ENCODE peak calls at places on chromosomes 3 and 15, in nine cellular contexts. One of them, this sample, is unnamed.

GRCh38 chr3:71130516-71131384 is 452.8 kb downstream of the FOXP1 start:
- DNase-seq in heart right ventricle: peak; percentile 33
- DNase-seq in bronchial epithelial cell: peak; percentile 59
- DNase-seq in GM23338: peak; percentile 70
- DNase-seq in A673: peak; percentile 55
- DNase-seq in DND-41: peak; percentile 83
- DNase-seq in cardiac fibroblast: peak; percentile 88
- DNase-seq in colonic mucosa: peak; percentile 82
- DNase-seq in cardiac muscle cell: peak; percentile 51
- DNase-seq in this sample: peak; percentile 51

GRCh38 chr3:183586477-183586876 is 31.0 kb upstream of the KLHL6 start:
- DNase-seq in heart right ventricle: no peak
- DNase-seq in bronchial epithelial cell: no peak
- DNase-seq in GM23338: no peak
- DNase-seq in A673: no peak
- DNase-seq in DND-41: no peak
- DNase-seq in cardiac fibroblast: no peak
- DNase-seq in colonic mucosa: no peak
- DNase-seq in cardiac muscle cell: no peak
- DNase-seq in this sample: no peak

GRCh38 chr3:42377681-42378080 is 32.7 kb downstream of the LYZL4 start:
- DNase-seq in heart right ventricle: no peak
- DNase-seq in bronchial epithelial cell: no peak
- DNase-seq in GM23338: no peak
- DNase-seq in A673: no peak
- DNase-seq in DND-41: no peak
- DNase-seq in cardiac fibroblast: no peak
- DNase-seq in colonic mucosa: no peak
- DNase-seq in cardiac muscle cell: no peak
- DNase-seq in this sample: no peak

GRCh38 chr3:188948658-188949400 is 222.9 kb upstream of the TPRG1 start:
- DNase-seq in heart right ventricle: no peak
- DNase-seq in bronchial epithelial cell: peak; percentile 83
- DNase-seq in GM23338: no peak
- DNase-seq in A673: peak; percentile 54
- DNase-seq in DND-41: no peak
- DNase-seq in cardiac fibroblast: peak; percentile 99
- DNase-seq in colonic mucosa: no peak
- DNase-seq in cardiac muscle cell: no peak
- DNase-seq in this sample: no peak

GRCh38 chr15:62240697-62241096 is 75.6 kb upstream of the C2CD4B start:
- DNase-seq in heart right ventricle: no peak
- DNase-seq in bronchial epithelial cell: no peak
- DNase-seq in GM23338: no peak
- DNase-seq in A673: no peak
- DNase-seq in DND-41: no peak
- DNase-seq in cardiac fibroblast: no peak
- DNase-seq in colonic mucosa: no peak
- DNase-seq in cardiac muscle cell: no peak
- DNase-seq in this sample: peak; percentile 34

GRCh38 chr3:86774082-86774691 is 216.8 kb downstream of the VGLL3 start:
- DNase-seq in heart right ventricle: no peak
- DNase-seq in bronchial epithelial cell: peak; percentile 51
- DNase-seq in GM23338: peak; percentile 52
- DNase-seq in A673: peak; percentile 63
- DNase-seq in DND-41: no peak
- DNase-seq in cardiac fibroblast: peak; percentile 73
- DNase-seq in colonic mucosa: no peak
- DNase-seq in cardiac muscle cell: peak; percentile 52
- DNase-seq in this sample: peak; percentile 14

GRCh38 chr3:195441476-195441970 is 1.3 kb downstream of the ACAP2 start:
- DNase-seq in heart right ventricle: no peak
- DNase-seq in bronchial epithelial cell: no peak
- DNase-seq in GM23338: no peak
- DNase-seq in A673: peak; percentile 42
- DNase-seq in DND-41: no peak
- DNase-seq in cardiac fibroblast: no peak
- DNase-seq in colonic mucosa: no peak
- DNase-seq in cardiac muscle cell: no peak
- DNase-seq in this sample: no peak

GRCh38 chr3:192917508-192918274 is at the start of gene MB21D2:
- DNase-seq in heart right ventricle: peak; percentile 86
- DNase-seq in bronchial epithelial cell: peak; percentile 65
- DNase-seq in GM23338: peak; percentile 74
- DNase-seq in A673: peak; percentile 91
- DNase-seq in DND-41: peak; percentile 14
- DNase-seq in cardiac fibroblast: peak; percentile 87
- DNase-seq in colonic mucosa: peak; percentile 76
- DNase-seq in cardiac muscle cell: peak; percentile 75
- DNase-seq in this sample: peak; percentile 90

GRCh38 chr15:58190419-58190818 is 52.2 kb downstream of the AQP9 start:
- DNase-seq in heart right ventricle: no peak
- DNase-seq in bronchial epithelial cell: peak; percentile 66
- DNase-seq in GM23338: no peak
- DNase-seq in A673: no peak
- DNase-seq in DND-41: no peak
- DNase-seq in cardiac fibroblast: no peak
- DNase-seq in colonic mucosa: no peak
- DNase-seq in cardiac muscle cell: no peak
- DNase-seq in this sample: no peak

GRCh38 chr3:15638193-15638890 is 36.8 kb downstream of the BTD start:
- DNase-seq in heart right ventricle: no peak
- DNase-seq in bronchial epithelial cell: peak; percentile 46
- DNase-seq in GM23338: no peak
- DNase-seq in A673: no peak
- DNase-seq in DND-41: no peak
- DNase-seq in cardiac fibroblast: peak; percentile 77
- DNase-seq in colonic mucosa: no peak
- DNase-seq in cardiac muscle cell: no peak
- DNase-seq in this sample: peak; percentile 56
- TF ChIP-seq CTCF in heart right ventricle: no peak
- TF ChIP-seq CTCF in bronchial epithelial cell: no peak
- TF ChIP-seq CTCF in GM23338: no peak
- TF ChIP-seq CTCF in A673: no peak
- TF ChIP-seq CTCF in DND-41: no peak
- TF ChIP-seq CTCF in cardiac fibroblast: no peak
- TF ChIP-seq CTCF in colonic mucosa: no peak
- TF ChIP-seq CTCF in cardiac muscle cell: no peak
- TF ChIP-seq CTCF in this sample: no peak

GRCh38 chr3:129281726-129282125 is 3.1 kb downstream of the HMCES start:
- DNase-seq in heart right ventricle: no peak
- DNase-seq in bronchial epithelial cell: no peak
- DNase-seq in GM23338: no peak
- DNase-seq in A673: no peak
- DNase-seq in DND-41: no peak
- DNase-seq in cardiac fibroblast: no peak
- DNase-seq in colonic mucosa: no peak
- DNase-seq in cardiac muscle cell: no peak
- DNase-seq in this sample: no peak
- H3K4me3 ChIP-seq in heart right ventricle: no peak overlapping the region
- H3K4me3 ChIP-seq in bronchial epithelial cell: no peak overlapping the region
- H3K4me3 ChIP-seq in GM23338: no peak overlapping the region
- H3K4me3 ChIP-seq in A673: no peak overlapping the region
- H3K4me3 ChIP-seq in DND-41: no peak overlapping the region
- H3K4me3 ChIP-seq in cardiac fibroblast: no peak overlapping the region
- H3K4me3 ChIP-seq in colonic mucosa: no peak overlapping the region
- H3K4me3 ChIP-seq in cardiac muscle cell: no peak overlapping the region
- H3K4me3 ChIP-seq in this sample: no peak overlapping the region

GRCh38 chr3:57126244-57126643 is 38.9 kb downstream of the IL17RD start:
- DNase-seq in heart right ventricle: no peak
- DNase-seq in bronchial epithelial cell: no peak
- DNase-seq in GM23338: peak; percentile 91
- DNase-seq in A673: no peak
- DNase-seq in DND-41: no peak
- DNase-seq in cardiac fibroblast: no peak
- DNase-seq in colonic mucosa: no peak
- DNase-seq in cardiac muscle cell: peak; percentile 43
- DNase-seq in this sample: no peak
- TF ChIP-seq CTCF in heart right ventricle: no peak
- TF ChIP-seq CTCF in bronchial epithelial cell: no peak
- TF ChIP-seq CTCF in GM23338: peak; percentile 16
- TF ChIP-seq CTCF in A673: no peak
- TF ChIP-seq CTCF in DND-41: no peak
- TF ChIP-seq CTCF in cardiac fibroblast: no peak
- TF ChIP-seq CTCF in colonic mucosa: no peak
- TF ChIP-seq CTCF in cardiac muscle cell: no peak
- TF ChIP-seq CTCF in this sample: no peak

GRCh38 chr3:141094851-141095545 is 43.9 kb downstream of the SPSB4 start:
- DNase-seq in heart right ventricle: peak; percentile 68
- DNase-seq in bronchial epithelial cell: no peak
- DNase-seq in GM23338: no peak
- DNase-seq in A673: peak; percentile 93
- DNase-seq in DND-41: no peak
- DNase-seq in cardiac fibroblast: peak; percentile 72
- DNase-seq in colonic mucosa: peak; percentile 40
- DNase-seq in cardiac muscle cell: no peak
- DNase-seq in this sample: no peak
- H3K4me3 ChIP-seq in heart right ventricle: peak overlapping the region; percentile 38
- H3K4me3 ChIP-seq in bronchial epithelial cell: no peak overlapping the region
- H3K4me3 ChIP-seq in GM23338: no peak overlapping the region
- H3K4me3 ChIP-seq in A673: peak overlapping the region; percentile 11
- H3K4me3 ChIP-seq in DND-41: no peak overlapping the region
- H3K4me3 ChIP-seq in cardiac fibroblast: peak overlapping the region; percentile 21
- H3K4me3 ChIP-seq in colonic mucosa: no peak overlapping the region
- H3K4me3 ChIP-seq in cardiac muscle cell: no peak overlapping the region
- H3K4me3 ChIP-seq in this sample: no peak overlapping the region

GRCh38 chr3:127092368-127092767 is 100.6 kb upstream of the PRR23E start:
- DNase-seq in heart right ventricle: no peak
- DNase-seq in bronchial epithelial cell: no peak
- DNase-seq in GM23338: no peak
- DNase-seq in A673: no peak
- DNase-seq in DND-41: no peak
- DNase-seq in cardiac fibroblast: no peak
- DNase-seq in colonic mucosa: no peak
- DNase-seq in cardiac muscle cell: no peak
- DNase-seq in this sample: no peak

GRCh38 chr3:127091376-127091775 is 101.6 kb upstream of the PRR23E start:
- DNase-seq in heart right ventricle: no peak
- DNase-seq in bronchial epithelial cell: no peak
- DNase-seq in GM23338: no peak
- DNase-seq in A673: no peak
- DNase-seq in DND-41: peak; percentile 68
- DNase-seq in cardiac fibroblast: no peak
- DNase-seq in colonic mucosa: no peak
- DNase-seq in cardiac muscle cell: no peak
- DNase-seq in this sample: no peak

GRCh38 chr3:127093312-127093711 is 99.6 kb upstream of the PRR23E start:
- DNase-seq in heart right ventricle: no peak
- DNase-seq in bronchial epithelial cell: no peak
- DNase-seq in GM23338: no peak
- DNase-seq in A673: no peak
- DNase-seq in DND-41: no peak
- DNase-seq in cardiac fibroblast: no peak
- DNase-seq in colonic mucosa: no peak
- DNase-seq in cardiac muscle cell: no peak
- DNase-seq in this sample: no peak

GRCh38 chr3:127090218-127091160 is 102.4 kb upstream of the PRR23E start:
- DNase-seq in heart right ventricle: no peak
- DNase-seq in bronchial epithelial cell: no peak
- DNase-seq in GM23338: no peak
- DNase-seq in A673: no peak
- DNase-seq in DND-41: no peak
- DNase-seq in cardiac fibroblast: no peak
- DNase-seq in colonic mucosa: no peak
- DNase-seq in cardiac muscle cell: no peak
- DNase-seq in this sample: no peak

GRCh38 chr3:127092776-127093175 is 100.2 kb upstream of the PRR23E start:
- DNase-seq in heart right ventricle: no peak
- DNase-seq in bronchial epithelial cell: no peak
- DNase-seq in GM23338: no peak
- DNase-seq in A673: no peak
- DNase-seq in DND-41: no peak
- DNase-seq in cardiac fibroblast: no peak
- DNase-seq in colonic mucosa: no peak
- DNase-seq in cardiac muscle cell: no peak
- DNase-seq in this sample: no peak
- TF ChIP-seq CTCF in heart right ventricle: no peak
- TF ChIP-seq CTCF in bronchial epithelial cell: no peak
- TF ChIP-seq CTCF in GM23338: no peak
- TF ChIP-seq CTCF in A673: no peak
- TF ChIP-seq CTCF in DND-41: no peak
- TF ChIP-seq CTCF in cardiac fibroblast: no peak
- TF ChIP-seq CTCF in colonic mucosa: no peak
- TF ChIP-seq CTCF in cardiac muscle cell: no peak
- TF ChIP-seq CTCF in this sample: no peak

DNA sequence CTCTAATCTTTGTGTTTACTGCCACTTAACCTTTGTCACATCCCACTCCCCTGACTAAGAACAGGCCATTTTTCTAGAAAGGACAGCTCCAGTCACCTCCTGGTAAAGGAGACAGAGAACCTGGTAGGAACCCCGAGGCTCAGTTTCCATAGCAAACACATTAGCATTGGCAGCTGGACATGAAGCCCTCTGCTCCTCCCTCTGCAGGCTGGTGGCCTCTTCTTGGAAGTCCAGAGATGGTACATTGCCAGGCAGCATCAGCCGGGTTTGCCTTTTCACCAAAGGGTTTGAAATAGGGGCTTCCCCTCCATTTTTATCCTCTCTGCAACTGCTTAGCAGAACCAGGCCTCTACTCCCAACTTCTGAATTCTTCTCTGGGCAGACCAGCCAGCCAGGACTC is 213.4 kb upstream of the SEMA6D start:
- DNase-seq in heart right ventricle: no peak
- DNase-seq in bronchial epithelial cell: no peak
- DNase-seq in GM23338: no peak
- DNase-seq in A673: no peak
- DNase-seq in DND-41: no peak
- DNase-seq in cardiac fibroblast: no peak
- DNase-seq in colonic mucosa: no peak
- DNase-seq in cardiac muscle cell: no peak
- DNase-seq in this sample: no peak
- H3K4me3 ChIP-seq in heart right ventricle: no peak overlapping the region
- H3K4me3 ChIP-seq in bronchial epithelial cell: no peak overlapping the region
- H3K4me3 ChIP-seq in GM23338: no peak overlapping the region
- H3K4me3 ChIP-seq in A673: no peak overlapping the region
- H3K4me3 ChIP-seq in DND-41: no peak overlapping the region
- H3K4me3 ChIP-seq in cardiac fibroblast: no peak overlapping the region
- H3K4me3 ChIP-seq in colonic mucosa: no peak overlapping the region
- H3K4me3 ChIP-seq in cardiac muscle cell: no peak overlapping the region
- H3K4me3 ChIP-seq in this sample: no peak overlapping the region